ENCODE peak calls at places on chromosomes 16 and 17, in six cellular contexts. Y is A549, C is right lobe of liver, K is Peyer's patch, B is uterus, Q is stomach. W is an unnamed sample.

GRCh38 chr16:29678691-29679267 is at the start of gene QPRT:
- DNase-seq in K (peak; percentile 62), B (peak; percentile 66), C (peak; percentile 85), Q (no peak), Y (no peak), W (no peak)

GRCh38 chr17:47316316-47316715 is 7.4 kb upstream of the EFCAB13 start:
- DNase-seq in Q (no peak), Y (no peak), C (no peak), K (no peak), B (no peak), W (no peak)

GRCh38 chr16:27217256-27217655 is 13.9 kb downstream of the KDM8 start:
- DNase-seq in K (no peak), Q (no peak), B (peak; percentile 38), C (no peak), Y (peak; percentile 29), W (no peak)

GRCh38 chr17:58527949-58528348 is 13.5 kb upstream of the MTMR4 start:
- DNase-seq in Q (no peak), B (no peak), K (no peak), Y (no peak), C (no peak), W (no peak)

GRCh38 chr16:81429045-81429521 is 15.5 kb upstream of the CMIP start:
- DNase-seq in K (peak; percentile 69), C (peak; percentile 79), B (no peak), Y (no peak), Q (peak; percentile 77), W (no peak)

GRCh38 chr17:39195568-39196160 is 1.8 kb downstream of the CACNB1 start:
- DNase-seq in K (peak; percentile 69), B (no peak), Q (no peak), C (no peak), Y (no peak), W (no peak)

GRCh38 chr17:2250140-2251095 is 53.2 kb downstream of the SMG6 start:
- DNase-seq in K (peak; percentile 68), Y (no peak), Q (no peak), B (no peak), C (no peak), W (no peak)

GRCh38 chr16:70250748-70251650 is 741 bp downstream of the EXOSC6 start:
- DNase-seq in B (peak; percentile 22), Q (peak; percentile 52), Y (peak; percentile 50), K (peak; percentile 60), C (peak; percentile 70), W (peak; percentile 29)

GRCh38 chr17:30821751-30822723 is 2.5 kb downstream of the CRLF3 start:
- DNase-seq in Y (no peak), B (no peak), C (no peak), Q (no peak), K (no peak), W (no peak)

GRCh38 chr17:4220655-4221054 is 43.1 kb downstream of the ANKFY1 start:
- DNase-seq in Q (no peak), Y (no peak), C (no peak), B (peak; percentile 43), K (no peak), W (peak; percentile 20)

GRCh38 chr16:49661465-49662187 is 194.3 kb downstream of the ZNF423 start:
- DNase-seq in Y (no peak), K (no peak), B (no peak), Q (no peak), C (no peak), W (no peak)

GRCh38 chr17:77783991-77784820 is 174.3 kb upstream of the TNRC6C start:
- DNase-seq in C (no peak), K (peak; percentile 61), Q (no peak), B (no peak), Y (no peak), W (no peak)

GRCh38 chr17:4591529-4591928 is 7.2 kb downstream of the SMTNL2 start:
- DNase-seq in B (no peak), Y (peak; percentile 46), K (no peak), Q (no peak), C (no peak), W (no peak)

GRCh38 chr17:52420555-52421078 is 262.1 kb upstream of the CA10 start:
- DNase-seq in Y (no peak), B (no peak), C (no peak), K (no peak), Q (no peak), W (no peak)

GRCh38 chr17:14776791-14777190 is 475.9 kb downstream of the HS3ST3B1 start:
- DNase-seq in K (no peak), Y (no peak), Q (no peak), C (no peak), B (no peak), W (no peak)

GRCh38 chr16:7364054-7364407 is 31.4 kb downstream of the RBFOX1 start:
- DNase-seq in B (no peak), C (no peak), Q (no peak), K (no peak), Y (no peak), W (no peak)

GRCh38 chr17:60158751-60159478 is 9.1 kb downstream of the CA4 start:
- DNase-seq in Q (no peak), B (no peak), K (no peak), Y (no peak), C (no peak), W (no peak)

GRCh38 chr16:23072769-23073549 is 76.3 kb downstream of the USP31 start:
- DNase-seq in B (no peak), K (no peak), Q (no peak), C (no peak), Y (peak; percentile 25), W (no peak)

GRCh38 chr17:31674305-31674704 is 184.7 kb downstream of the COPRS start:
- DNase-seq in Y (no peak), K (no peak), Q (no peak), B (no peak), C (no peak), W (no peak)

DNA sequence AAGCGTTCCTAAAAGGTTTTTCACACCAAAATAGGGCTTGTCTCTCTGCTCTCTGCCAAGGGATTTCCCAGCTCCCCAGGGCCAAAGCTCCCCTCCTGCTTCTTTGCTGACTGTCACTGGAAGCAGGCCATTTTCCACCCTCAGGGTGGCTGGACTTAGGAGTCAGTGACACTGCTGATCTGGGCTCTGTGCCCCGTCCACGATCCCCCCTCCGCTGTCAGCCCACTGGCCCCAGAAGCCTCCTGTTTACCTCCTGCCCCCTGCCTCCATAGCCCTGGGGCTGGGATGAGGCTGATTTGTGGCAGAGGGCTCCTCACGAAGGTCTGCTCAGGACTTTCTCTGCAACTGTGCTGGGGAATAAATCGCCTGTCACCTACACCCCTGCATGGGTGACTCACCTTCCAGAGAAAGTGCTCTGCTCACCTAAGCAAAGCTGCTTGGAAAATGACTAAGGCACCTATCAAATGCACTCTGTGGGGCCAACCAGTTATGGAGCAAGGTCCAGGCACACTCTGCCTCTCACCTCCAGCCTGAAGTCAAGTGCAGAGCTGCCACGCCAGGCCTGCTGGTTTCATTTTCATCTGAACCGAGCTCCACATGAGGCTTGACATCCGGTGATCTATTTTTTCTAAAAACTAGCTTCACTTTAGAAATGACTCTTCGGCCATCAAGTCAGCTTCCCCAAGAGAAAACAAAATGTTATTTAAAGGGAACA is 4.9 kb downstream of the MAP3K14 start:
- DNase-seq in Q (peak; percentile 82), B (no peak), C (peak; percentile 93), K (peak; percentile 95), Y (peak; percentile 62), W (peak; percentile 53)
- TF ChIP-seq POLR2A in Q (no peak), B (no peak), C (peak; percentile 74), K (peak; percentile 81), Y (no peak), W (peak; percentile 41)

GRCh38 chr16:85607331-85607765 is 5.8 kb upstream of the GSE1 start:
- DNase-seq in K (peak; percentile 55), Y (no peak), C (no peak), B (no peak), Q (peak; percentile 51), W (no peak)
- H3K27ac ChIP-seq in K (no peak overlapping the region), Y (no peak overlapping the region), C (no peak overlapping the region), B (no peak overlapping the region), Q (peak overlapping the region; percentile 48), W (no peak overlapping the region)

DNA sequence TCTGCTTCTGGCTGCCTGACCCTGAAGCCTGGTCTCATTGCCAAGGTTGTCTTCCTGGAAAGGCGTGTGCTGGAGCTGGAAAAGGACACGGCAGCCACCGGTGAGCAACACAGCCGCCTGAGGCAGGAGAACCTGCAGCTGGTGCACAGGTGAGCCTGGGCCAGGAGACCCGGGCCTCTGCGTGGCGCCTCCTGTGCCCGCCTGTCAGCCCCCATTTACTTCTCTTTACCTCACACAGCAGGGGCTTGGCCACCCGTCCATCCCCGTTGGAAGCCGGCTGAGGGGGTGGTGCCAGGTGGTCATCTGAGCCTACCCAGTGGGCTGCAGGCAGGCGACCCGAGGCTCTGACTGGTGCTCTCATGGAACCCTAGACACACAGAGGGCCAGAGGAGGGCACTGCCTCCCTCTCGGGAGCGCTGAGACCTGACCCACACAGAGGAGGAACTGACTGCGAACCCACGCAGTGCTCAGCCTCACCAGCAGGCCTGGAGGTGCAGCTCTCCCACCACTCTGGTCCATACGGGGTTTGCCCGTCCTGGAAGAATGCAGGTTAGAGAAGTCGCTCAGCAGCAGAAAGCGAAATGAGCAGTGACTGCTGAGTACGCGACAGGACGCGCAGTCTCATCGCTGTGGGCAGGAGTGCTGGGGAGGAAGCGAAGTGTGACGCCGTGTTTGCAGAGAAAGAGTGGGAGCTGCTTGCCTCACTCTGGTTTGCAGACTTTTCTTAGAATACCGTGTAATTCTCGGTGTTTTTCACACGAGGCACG is 21.9 kb upstream of the CAPN15 start:
- DNase-seq in C (no peak), K (no peak), B (no peak), Y (no peak), Q (no peak), W (no peak)
- TF ChIP-seq POLR2A in C (no peak), K (no peak), B (no peak), Y (no peak), Q (no peak), W (no peak)

GRCh38 chr17:73189417-73190099 is 3.3 kb upstream of the COG1 start:
- DNase-seq in B (no peak), K (peak; percentile 22), Q (peak; percentile 39), Y (peak; percentile 80), C (no peak), W (peak; percentile 47)

GRCh38 chr17:73192894-73193701 is at the start of gene COG1:
- DNase-seq in C (peak; percentile 86), Q (peak; percentile 91), B (peak; percentile 85), K (peak; percentile 95), Y (peak; percentile 96), W (peak; percentile 71)

GRCh38 chr17:73194514-73195222 is 1.8 kb downstream of the COG1 start:
- DNase-seq in Q (no peak), K (peak; percentile 32), Y (no peak), B (no peak), C (no peak), W (no peak)

GRCh38 chr17:73192219-73192893 is 499 bp upstream of the COG1 start:
- DNase-seq in Y (peak; percentile 76), Q (peak; percentile 60), C (peak; percentile 74), K (peak; percentile 78), B (peak; percentile 68), W (peak; percentile 43)

DNA sequence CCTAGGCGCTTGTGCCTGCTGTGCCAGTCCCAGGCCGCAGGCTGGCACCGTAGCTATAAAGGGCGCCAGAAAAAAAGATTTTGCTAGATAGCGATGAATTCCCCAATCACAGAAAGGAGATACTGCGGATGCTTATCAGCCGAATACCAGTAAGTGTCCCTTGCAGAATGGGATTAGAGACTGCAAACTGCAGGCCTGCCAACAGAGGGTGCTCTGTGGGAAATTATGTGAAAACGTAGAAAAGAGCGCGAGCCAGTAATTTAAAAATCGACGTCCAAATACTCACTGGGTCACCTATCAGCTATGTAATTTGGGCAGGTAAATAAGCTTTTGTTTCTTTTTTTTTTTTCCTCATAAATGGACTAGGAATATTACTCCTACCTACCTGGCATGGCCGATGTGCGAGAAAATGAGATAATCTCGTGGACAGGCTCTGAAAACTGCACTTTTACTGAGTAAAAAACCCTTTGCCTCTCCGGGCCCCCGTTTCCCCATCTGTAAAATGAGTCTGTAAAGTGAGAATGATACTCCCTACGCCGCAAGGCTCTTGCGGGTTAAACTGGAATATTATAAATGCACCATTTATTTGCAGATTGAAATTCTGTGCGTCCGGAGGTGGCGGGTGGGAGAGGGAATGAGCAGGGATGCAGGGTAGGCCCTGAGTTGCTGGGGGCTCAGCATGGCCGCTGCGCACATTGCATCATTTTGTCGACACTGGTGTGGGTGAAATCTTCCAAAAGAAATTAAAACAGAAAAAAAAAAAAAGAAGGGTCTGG is 1.2 kb upstream of the COG1 start:
- DNase-seq in B (peak; percentile 67), Q (peak; percentile 72), K (peak; percentile 89), Y (peak; percentile 87), C (peak; percentile 76), W (peak; percentile 66)
- H3K27ac ChIP-seq in B (peak overlapping the region; percentile 85), Q (peak overlapping the region; percentile 96), K (peak overlapping the region; percentile 88), Y (peak overlapping the region; percentile 88), C (peak overlapping the region; percentile 64), W (peak overlapping the region; percentile 87)